ENCODE peak calls at places on chromosomes 11 and 22, in nine cellular contexts. One of them, this sample, is unnamed.

GRCh38 chr11:28759311-28759710 is 651.1 kb downstream of the METTL15 start:
- DNase-seq in cardiac fibroblast: peak; percentile 63
- DNase-seq in A549: no peak
- DNase-seq in GM06990: no peak
- DNase-seq in foreskin fibroblast: no peak
- DNase-seq in upper lobe of right lung: no peak
- DNase-seq in kidney epithelial cell: no peak
- DNase-seq in choroid plexus epithelial cell: peak; percentile 74
- DNase-seq in lower leg skin: no peak
- DNase-seq in this sample: no peak

GRCh38 chr22:38861170-38861874 is 10.7 kb downstream of the CBX6 start:
- DNase-seq in cardiac fibroblast: no peak
- DNase-seq in A549: no peak
- DNase-seq in GM06990: no peak
- DNase-seq in foreskin fibroblast: peak; percentile 28
- DNase-seq in upper lobe of right lung: peak; percentile 54
- DNase-seq in kidney epithelial cell: no peak
- DNase-seq in choroid plexus epithelial cell: no peak
- DNase-seq in lower leg skin: no peak
- DNase-seq in this sample: no peak

GRCh38 chr22:27919943-27920755 is 1.1 kb upstream of the PITPNB start:
- DNase-seq in cardiac fibroblast: peak; percentile 81
- DNase-seq in A549: peak; percentile 10
- DNase-seq in GM06990: no peak
- DNase-seq in foreskin fibroblast: peak; percentile 75
- DNase-seq in upper lobe of right lung: no peak
- DNase-seq in kidney epithelial cell: no peak
- DNase-seq in choroid plexus epithelial cell: peak; percentile 73
- DNase-seq in lower leg skin: peak; percentile 23
- DNase-seq in this sample: peak; percentile 74

GRCh38 chr11:11349870-11350325 is 3.2 kb downstream of the CSNK2A3 start:
- DNase-seq in cardiac fibroblast: peak; percentile 93
- DNase-seq in A549: no peak
- DNase-seq in GM06990: no peak
- DNase-seq in foreskin fibroblast: peak; percentile 81
- DNase-seq in upper lobe of right lung: no peak
- DNase-seq in kidney epithelial cell: peak; percentile 47
- DNase-seq in choroid plexus epithelial cell: peak; percentile 43
- DNase-seq in lower leg skin: no peak
- DNase-seq in this sample: peak; percentile 89

GRCh38 chr22:33842421-33843094 is 77.7 kb downstream of the LARGE1 start:
- DNase-seq in cardiac fibroblast: no peak
- DNase-seq in A549: no peak
- DNase-seq in GM06990: no peak
- DNase-seq in foreskin fibroblast: no peak
- DNase-seq in upper lobe of right lung: no peak
- DNase-seq in kidney epithelial cell: no peak
- DNase-seq in choroid plexus epithelial cell: no peak
- DNase-seq in lower leg skin: no peak
- DNase-seq in this sample: no peak

GRCh38 chr11:10728779-10729472 is 22.1 kb upstream of the CTR9 start:
- DNase-seq in cardiac fibroblast: peak; percentile 32
- DNase-seq in A549: no peak
- DNase-seq in GM06990: no peak
- DNase-seq in foreskin fibroblast: peak; percentile 38
- DNase-seq in upper lobe of right lung: no peak
- DNase-seq in kidney epithelial cell: no peak
- DNase-seq in choroid plexus epithelial cell: peak; percentile 29
- DNase-seq in lower leg skin: no peak
- DNase-seq in this sample: no peak

GRCh38 chr11:125364085-125364822 is 131.8 kb downstream of the FEZ1 start:
- DNase-seq in cardiac fibroblast: peak; percentile 29
- DNase-seq in A549: no peak
- DNase-seq in GM06990: no peak
- DNase-seq in foreskin fibroblast: peak; percentile 32
- DNase-seq in upper lobe of right lung: no peak
- DNase-seq in kidney epithelial cell: no peak
- DNase-seq in choroid plexus epithelial cell: peak; percentile 48
- DNase-seq in lower leg skin: no peak
- DNase-seq in this sample: no peak

GRCh38 chr22:44205713-44206645 is 25.3 kb downstream of the PARVG start:
- DNase-seq in cardiac fibroblast: no peak
- DNase-seq in A549: no peak
- DNase-seq in GM06990: no peak
- DNase-seq in foreskin fibroblast: no peak
- DNase-seq in upper lobe of right lung: peak; percentile 57
- DNase-seq in kidney epithelial cell: no peak
- DNase-seq in choroid plexus epithelial cell: no peak
- DNase-seq in lower leg skin: no peak
- DNase-seq in this sample: no peak

GRCh38 chr11:35711173-35711910 is 48.8 kb downstream of the TRIM44 start:
- DNase-seq in cardiac fibroblast: no peak
- DNase-seq in A549: no peak
- DNase-seq in GM06990: no peak
- DNase-seq in foreskin fibroblast: no peak
- DNase-seq in upper lobe of right lung: no peak
- DNase-seq in kidney epithelial cell: no peak
- DNase-seq in choroid plexus epithelial cell: no peak
- DNase-seq in lower leg skin: no peak
- DNase-seq in this sample: no peak

GRCh38 chr11:125025968-125026367 is 37.1 kb upstream of the SLC37A2 start:
- DNase-seq in cardiac fibroblast: no peak
- DNase-seq in A549: no peak
- DNase-seq in GM06990: no peak
- DNase-seq in foreskin fibroblast: no peak
- DNase-seq in upper lobe of right lung: no peak
- DNase-seq in kidney epithelial cell: no peak
- DNase-seq in choroid plexus epithelial cell: no peak
- DNase-seq in lower leg skin: no peak
- DNase-seq in this sample: no peak

GRCh38 chr11:9922806-9923205 is 258.9 kb downstream of the SWAP70 start:
- DNase-seq in cardiac fibroblast: peak; percentile 60
- DNase-seq in A549: no peak
- DNase-seq in GM06990: no peak
- DNase-seq in foreskin fibroblast: no peak
- DNase-seq in upper lobe of right lung: no peak
- DNase-seq in kidney epithelial cell: no peak
- DNase-seq in choroid plexus epithelial cell: peak; percentile 33
- DNase-seq in lower leg skin: no peak
- DNase-seq in this sample: no peak

GRCh38 chr22:49281467-49282340 is 546.0 kb downstream of the BRD1 start:
- DNase-seq in cardiac fibroblast: no peak
- DNase-seq in A549: peak; percentile 58
- DNase-seq in GM06990: no peak
- DNase-seq in foreskin fibroblast: no peak
- DNase-seq in upper lobe of right lung: no peak
- DNase-seq in kidney epithelial cell: no peak
- DNase-seq in choroid plexus epithelial cell: no peak
- DNase-seq in lower leg skin: no peak
- DNase-seq in this sample: no peak

GRCh38 chr11:61019037-61019817 is 47.7 kb downstream of the CD6 start:
- DNase-seq in cardiac fibroblast: no peak
- DNase-seq in A549: no peak
- DNase-seq in GM06990: no peak
- DNase-seq in foreskin fibroblast: no peak
- DNase-seq in upper lobe of right lung: no peak
- DNase-seq in kidney epithelial cell: no peak
- DNase-seq in choroid plexus epithelial cell: no peak
- DNase-seq in lower leg skin: no peak
- DNase-seq in this sample: no peak

GRCh38 chr22:45948081-45948648 is 28.8 kb downstream of the WNT7B start:
- DNase-seq in cardiac fibroblast: no peak
- DNase-seq in A549: no peak
- DNase-seq in GM06990: no peak
- DNase-seq in foreskin fibroblast: no peak
- DNase-seq in upper lobe of right lung: no peak
- DNase-seq in kidney epithelial cell: no peak
- DNase-seq in choroid plexus epithelial cell: no peak
- DNase-seq in lower leg skin: no peak
- DNase-seq in this sample: no peak

GRCh38 chr11:68513930-68514487 is 53.5 kb downstream of the PPP6R3 start:
- DNase-seq in cardiac fibroblast: no peak
- DNase-seq in A549: no peak
- DNase-seq in GM06990: no peak
- DNase-seq in foreskin fibroblast: no peak
- DNase-seq in upper lobe of right lung: no peak
- DNase-seq in kidney epithelial cell: no peak
- DNase-seq in choroid plexus epithelial cell: no peak
- DNase-seq in lower leg skin: no peak
- DNase-seq in this sample: no peak

GRCh38 chr11:6474806-6475500 is 1.2 kb upstream of the TRIM3 start:
- DNase-seq in cardiac fibroblast: no peak
- DNase-seq in A549: no peak
- DNase-seq in GM06990: no peak
- DNase-seq in foreskin fibroblast: no peak
- DNase-seq in upper lobe of right lung: no peak
- DNase-seq in kidney epithelial cell: no peak
- DNase-seq in choroid plexus epithelial cell: no peak
- DNase-seq in lower leg skin: no peak
- DNase-seq in this sample: no peak
- H3K4me3 ChIP-seq in cardiac fibroblast: no peak overlapping the region
- H3K4me3 ChIP-seq in A549: no peak overlapping the region
- H3K4me3 ChIP-seq in GM06990: no peak overlapping the region
- H3K4me3 ChIP-seq in foreskin fibroblast: peak overlapping the region; percentile 69
- H3K4me3 ChIP-seq in upper lobe of right lung: no peak overlapping the region
- H3K4me3 ChIP-seq in kidney epithelial cell: no peak overlapping the region
- H3K4me3 ChIP-seq in choroid plexus epithelial cell: no peak overlapping the region
- H3K4me3 ChIP-seq in lower leg skin: no peak overlapping the region
- H3K4me3 ChIP-seq in this sample: peak overlapping the region; percentile 49

GRCh38 chr11:123357990-123358827 is 71.9 kb upstream of the GRAMD1B start:
- DNase-seq in cardiac fibroblast: peak; percentile 5
- DNase-seq in A549: no peak
- DNase-seq in GM06990: peak; percentile 72
- DNase-seq in foreskin fibroblast: peak; percentile 9
- DNase-seq in upper lobe of right lung: no peak
- DNase-seq in kidney epithelial cell: no peak
- DNase-seq in choroid plexus epithelial cell: peak; percentile 18
- DNase-seq in lower leg skin: no peak
- DNase-seq in this sample: no peak

GRCh38 chr11:123360267-123360936 is 69.7 kb upstream of the GRAMD1B start:
- DNase-seq in cardiac fibroblast: no peak
- DNase-seq in A549: no peak
- DNase-seq in GM06990: no peak
- DNase-seq in foreskin fibroblast: no peak
- DNase-seq in upper lobe of right lung: no peak
- DNase-seq in kidney epithelial cell: no peak
- DNase-seq in choroid plexus epithelial cell: no peak
- DNase-seq in lower leg skin: no peak
- DNase-seq in this sample: no peak

GRCh38 chr11:123356539-123356938 is 73.5 kb upstream of the GRAMD1B start:
- DNase-seq in cardiac fibroblast: no peak
- DNase-seq in A549: no peak
- DNase-seq in GM06990: no peak
- DNase-seq in foreskin fibroblast: no peak
- DNase-seq in upper lobe of right lung: no peak
- DNase-seq in kidney epithelial cell: no peak
- DNase-seq in choroid plexus epithelial cell: no peak
- DNase-seq in lower leg skin: no peak
- DNase-seq in this sample: no peak

GRCh38 chr11:123354371-123354770 is 75.7 kb upstream of the GRAMD1B start:
- DNase-seq in cardiac fibroblast: no peak
- DNase-seq in A549: no peak
- DNase-seq in GM06990: no peak
- DNase-seq in foreskin fibroblast: no peak
- DNase-seq in upper lobe of right lung: no peak
- DNase-seq in kidney epithelial cell: no peak
- DNase-seq in choroid plexus epithelial cell: no peak
- DNase-seq in lower leg skin: no peak
- DNase-seq in this sample: no peak

GRCh38 chr11:123357353-123357989 is 72.6 kb upstream of the GRAMD1B start:
- DNase-seq in cardiac fibroblast: no peak
- DNase-seq in A549: no peak
- DNase-seq in GM06990: no peak
- DNase-seq in foreskin fibroblast: no peak
- DNase-seq in upper lobe of right lung: no peak
- DNase-seq in kidney epithelial cell: no peak
- DNase-seq in choroid plexus epithelial cell: no peak
- DNase-seq in lower leg skin: no peak
- DNase-seq in this sample: no peak
- TF ChIP-seq CTCF in cardiac fibroblast: no peak
- TF ChIP-seq CTCF in A549: no peak
- TF ChIP-seq CTCF in GM06990: no peak
- TF ChIP-seq CTCF in foreskin fibroblast: no peak
- TF ChIP-seq CTCF in upper lobe of right lung: no peak
- TF ChIP-seq CTCF in kidney epithelial cell: no peak
- TF ChIP-seq CTCF in choroid plexus epithelial cell: no peak
- TF ChIP-seq CTCF in lower leg skin: no peak
- TF ChIP-seq CTCF in this sample: no peak

GRCh38 chr22:30041475-30041874 is 38.8 kb upstream of the HORMAD2 start:
- DNase-seq in cardiac fibroblast: no peak
- DNase-seq in A549: no peak
- DNase-seq in GM06990: no peak
- DNase-seq in foreskin fibroblast: no peak
- DNase-seq in upper lobe of right lung: no peak
- DNase-seq in kidney epithelial cell: no peak
- DNase-seq in choroid plexus epithelial cell: no peak
- DNase-seq in lower leg skin: no peak
- DNase-seq in this sample: no peak
- H3K4me3 ChIP-seq in cardiac fibroblast: no peak overlapping the region
- H3K4me3 ChIP-seq in A549: no peak overlapping the region
- H3K4me3 ChIP-seq in GM06990: no peak overlapping the region
- H3K4me3 ChIP-seq in foreskin fibroblast: no peak overlapping the region
- H3K4me3 ChIP-seq in upper lobe of right lung: no peak overlapping the region
- H3K4me3 ChIP-seq in kidney epithelial cell: no peak overlapping the region
- H3K4me3 ChIP-seq in choroid plexus epithelial cell: no peak overlapping the region
- H3K4me3 ChIP-seq in lower leg skin: no peak overlapping the region
- H3K4me3 ChIP-seq in this sample: no peak overlapping the region

GRCh38 chr11:94328587-94329080 is 24.3 kb downstream of the IZUMO1R start:
- DNase-seq in cardiac fibroblast: no peak
- DNase-seq in A549: no peak
- DNase-seq in GM06990: no peak
- DNase-seq in foreskin fibroblast: no peak
- DNase-seq in upper lobe of right lung: no peak
- DNase-seq in kidney epithelial cell: no peak
- DNase-seq in choroid plexus epithelial cell: no peak
- DNase-seq in lower leg skin: no peak
- DNase-seq in this sample: no peak

GRCh38 chr11:94329501-94329900 is 25.1 kb downstream of the IZUMO1R start:
- DNase-seq in cardiac fibroblast: no peak
- DNase-seq in A549: no peak
- DNase-seq in GM06990: no peak
- DNase-seq in foreskin fibroblast: no peak
- DNase-seq in upper lobe of right lung: no peak
- DNase-seq in kidney epithelial cell: no peak
- DNase-seq in choroid plexus epithelial cell: no peak
- DNase-seq in lower leg skin: no peak
- DNase-seq in this sample: no peak

GRCh38 chr11:94326947-94327346 is 22.6 kb downstream of the IZUMO1R start:
- DNase-seq in cardiac fibroblast: no peak
- DNase-seq in A549: no peak
- DNase-seq in GM06990: no peak
- DNase-seq in foreskin fibroblast: no peak
- DNase-seq in upper lobe of right lung: no peak
- DNase-seq in kidney epithelial cell: no peak
- DNase-seq in choroid plexus epithelial cell: no peak
- DNase-seq in lower leg skin: no peak
- DNase-seq in this sample: no peak

GRCh38 chr11:94322501-94322900 is 18.1 kb downstream of the IZUMO1R start:
- DNase-seq in cardiac fibroblast: no peak
- DNase-seq in A549: no peak
- DNase-seq in GM06990: no peak
- DNase-seq in foreskin fibroblast: no peak
- DNase-seq in upper lobe of right lung: no peak
- DNase-seq in kidney epithelial cell: no peak
- DNase-seq in choroid plexus epithelial cell: no peak
- DNase-seq in lower leg skin: no peak
- DNase-seq in this sample: no peak

GRCh38 chr11:94325681-94326080 is 21.3 kb downstream of the IZUMO1R start:
- DNase-seq in cardiac fibroblast: peak; percentile 13
- DNase-seq in A549: peak; percentile 18
- DNase-seq in GM06990: peak; percentile 11
- DNase-seq in foreskin fibroblast: peak; percentile 3
- DNase-seq in upper lobe of right lung: peak; percentile 69
- DNase-seq in kidney epithelial cell: no peak
- DNase-seq in choroid plexus epithelial cell: peak; percentile 70
- DNase-seq in lower leg skin: no peak
- DNase-seq in this sample: no peak
- TF ChIP-seq CTCF in cardiac fibroblast: peak; percentile 64
- TF ChIP-seq CTCF in A549: peak; percentile 31
- TF ChIP-seq CTCF in GM06990: peak; percentile 90
- TF ChIP-seq CTCF in foreskin fibroblast: peak; percentile 47
- TF ChIP-seq CTCF in upper lobe of right lung: peak; percentile 37
- TF ChIP-seq CTCF in kidney epithelial cell: peak; percentile 48
- TF ChIP-seq CTCF in choroid plexus epithelial cell: peak; percentile 81
- TF ChIP-seq CTCF in lower leg skin: no peak
- TF ChIP-seq CTCF in this sample: peak; percentile 62

This sample was measured in HFF-Myc.